ENCODE peak calls at places on chromosome 13, in six cellular contexts. P, L, M, R, O and I are unnamed samples.

GRCh38 chr13:29852464-29853054 is 2.1 kb upstream of the UBL3 start:
- DNase-seq in P (no peak), L (no peak), M (no peak), R (no peak), O (no peak), I (no peak)

GRCh38 chr13:101576452-101576851 is 124.0 kb downstream of the ITGBL1 start:
- DNase-seq in P (no peak), L (no peak), M (peak), R (no peak), O (no peak), I (no peak)

GRCh38 chr13:79711631-79712030 is 230.7 kb downstream of the NDFIP2 start:
- DNase-seq in P (no peak), L (no peak), M (peak), R (no peak), O (no peak), I (no peak)

GRCh38 chr13:64293923-64294322 is 2878.3 kb upstream of the PCDH20 start:
- DNase-seq in P (no peak), L (no peak), M (peak), R (no peak), O (no peak), I (no peak)

GRCh38 chr13:114226088-114226487 is 8.6 kb upstream of the CDC16 start:
- DNase-seq in P (no peak), L (no peak), M (no peak), R (no peak), O (no peak), I (no peak)

GRCh38 chr13:28719656-28720055 is 886 bp upstream of the SLC46A3 start:
- DNase-seq in P (peak), L (no peak), M (peak), R (no peak), O (no peak), I (no peak)

GRCh38 chr13:93496985-93497673 is 270.5 kb downstream of the GPC6 start:
- DNase-seq in P (no peak), L (no peak), M (no peak), R (no peak), O (no peak), I (no peak)

GRCh38 chr13:92315265-92315664 is 911.3 kb upstream of the GPC6 start:
- DNase-seq in P (no peak), L (no peak), M (no peak), R (no peak), O (no peak), I (no peak)

GRCh38 chr13:52356327-52356726 is 49.6 kb downstream of the THSD1 start:
- DNase-seq in P (no peak), L (no peak), M (no peak), R (no peak), O (no peak), I (no peak)

GRCh38 chr13:50015263-50015662 is at the start of gene KCNRG:
- DNase-seq in P (no peak), L (no peak), M (peak), R (no peak), O (no peak), I (no peak)

GRCh38 chr13:75685239-75685697 is 49.1 kb downstream of the LMO7 start:
- DNase-seq in P (peak), L (no peak), M (peak), R (no peak), O (no peak), I (peak)

GRCh38 chr13:100068532-100068931 is 20.4 kb upstream of the PCCA start:
- DNase-seq in P (no peak), L (no peak), M (no peak), R (no peak), O (no peak), I (no peak)

GRCh38 chr13:74774252-74774651 is 640.0 kb upstream of the KLF12 start:
- DNase-seq in P (no peak), L (no peak), M (peak), R (no peak), O (no peak), I (no peak)

GRCh38 chr13:54226866-54227265 is 1198.3 kb downstream of the OLFM4 start:
- DNase-seq in P (no peak), L (no peak), M (no peak), R (no peak), O (no peak), I (no peak)

GRCh38 chr13:98484289-98485219 is 92.4 kb downstream of the STK24 start:
- DNase-seq in P (peak), L (no peak), M (peak), R (peak), O (no peak), I (no peak)

GRCh38 chr13:95714142-95714832 is 37.3 kb downstream of the DNAJC3 start:
- DNase-seq in P (peak), L (no peak), M (peak), R (no peak), O (no peak), I (no peak)

GRCh38 chr13:113001251-113002140 is 32.5 kb downstream of the MCF2L start:
- DNase-seq in P (no peak), L (peak), M (peak), R (no peak), O (peak), I (peak)

GRCh38 chr13:67278230-67278629 is 48.1 kb upstream of the PCDH9 start:
- DNase-seq in P (peak), L (no peak), M (peak), R (no peak), O (no peak), I (no peak)

GRCh38 chr13:99796175-99796819 is 175.3 kb downstream of the ZIC5 start:
- DNase-seq in P (no peak), L (no peak), M (peak), R (no peak), O (peak), I (no peak)

GRCh38 chr13:112069727-112070300 is 2.9 kb downstream of the SOX1 start:
- DNase-seq in P (no peak), L (peak), M (no peak), R (no peak), O (no peak), I (no peak)

GRCh38 chr13:105441406-105441805 is 1094.1 kb downstream of the EFNB2 start:
- DNase-seq in P (no peak), L (no peak), M (peak), R (no peak), O (no peak), I (no peak)

GRCh38 chr13:40648841-40649240 is 17.6 kb downstream of the FOXO1 start:
- DNase-seq in P (no peak), L (no peak), M (no peak), R (no peak), O (no peak), I (no peak)

GRCh38 chr13:64087624-64088023 is 2672.0 kb upstream of the PCDH20 start:
- DNase-seq in P (no peak), L (no peak), M (no peak), R (no peak), O (no peak), I (no peak)

GRCh38 chr13:108494991-108495661 is 134.3 kb upstream of the MYO16 start:
- DNase-seq in P (no peak), L (peak), M (no peak), R (no peak), O (no peak), I (no peak)

GRCh38 chr13:53301449-53301848 is 272.8 kb downstream of the OLFM4 start:
- DNase-seq in P (no peak), L (no peak), M (no peak), R (no peak), O (no peak), I (no peak)

GRCh38 chr13:51770681-51771417 is 33.1 kb downstream of the DHRS12 start:
- DNase-seq in P (no peak), L (no peak), M (no peak), R (no peak), O (no peak), I (no peak)

GRCh38 chr13:73870036-73870741 is 264.0 kb downstream of the KLF12 start:
- DNase-seq in P (no peak), L (no peak), M (peak), R (no peak), O (no peak), I (no peak)

GRCh38 chr13:46595136-46595917 is 42.4 kb downstream of the LRCH1 start:
- DNase-seq in P (peak), L (no peak), M (no peak), R (no peak), O (no peak), I (no peak)

GRCh38 chr13:32407854-32408253 is 20.1 kb downstream of the N4BP2L1 start:
- DNase-seq in P (no peak), L (no peak), M (no peak), R (no peak), O (no peak), I (no peak)

GRCh38 chr13:24511824-24512207 is 762 bp downstream of the PARP4 start:
- DNase-seq in P (no peak), L (no peak), M (no peak), R (no peak), O (no peak), I (no peak)

GRCh38 chr13:111295896-111296295 is 24.5 kb upstream of the TEX29 start:
- DNase-seq in P (no peak), L (no peak), M (no peak), R (no peak), O (no peak), I (no peak)